ENCODE peak calls at places on chromosomes 7 and 10, in four cellular contexts. V is sigmoid colon, Z is PC-3, W is ovary. Y is an unnamed sample.

GRCh38 chr10:71398991-71399375 is 2.3 kb downstream of the CDH23 start:
- DNase-seq in V (no peak), Z (no peak), W (no peak), Y (no peak)

GRCh38 chr7:30740417-30741181 is 11.3 kb upstream of the INMT start:
- DNase-seq in V (peak; percentile 83), Z (peak; percentile 80), W (peak; percentile 86), Y (peak; percentile 34)

GRCh38 chr10:85615556-85615955 is 751.0 kb downstream of the GRID1 start:
- DNase-seq in V (no peak), Z (no peak), W (no peak), Y (no peak)

GRCh38 chr10:15461353-15462108 is 90.4 kb upstream of the FAM171A1 start:
- DNase-seq in V (no peak), Z (peak; percentile 65), W (no peak), Y (peak; percentile 68)

GRCh38 chr10:33333260-33334169 is 952 bp downstream of the NRP1 start:
- DNase-seq in V (no peak), Z (peak; percentile 65), W (no peak), Y (peak; percentile 34)

GRCh38 chr7:93862651-93863050 is 27.9 kb downstream of the TFPI2 start:
- DNase-seq in V (no peak), Z (no peak), W (no peak), Y (no peak)

GRCh38 chr10:35913628-35914027 is 271.5 kb upstream of the FZD8 start:
- DNase-seq in V (no peak), Z (peak; percentile 99), W (no peak), Y (peak; percentile 78)

GRCh38 chr10:112763916-112764520 is 186.0 kb upstream of the TCF7L2 start:
- DNase-seq in V (no peak), Z (peak; percentile 86), W (no peak), Y (peak; percentile 97)

GRCh38 chr10:21534611-21535493 is 820 bp downstream of the MLLT10 start:
- DNase-seq in V (peak; percentile 80), Z (peak; percentile 37), W (peak; percentile 72), Y (peak; percentile 56)

GRCh38 chr10:79181680-79182079 is 112.9 kb downstream of the ZMIZ1 start:
- DNase-seq in V (no peak), Z (no peak), W (no peak), Y (no peak)

GRCh38 chr10:79321494-79321882 is 25.8 kb upstream of the PPIF start:
- DNase-seq in V (no peak), Z (no peak), W (no peak), Y (no peak)

GRCh38 chr7:46131916-46132795 is 211.1 kb upstream of the IGFBP3 start:
- DNase-seq in V (no peak), Z (no peak), W (no peak), Y (no peak)

GRCh38 chr10:35640951-35641429 is 1.1 kb downstream of the FZD8 start:
- DNase-seq in V (peak; percentile 82), Z (peak; percentile 97), W (peak; percentile 66), Y (peak; percentile 87)

GRCh38 chr10:17784701-17785100 is 24.4 kb upstream of the MRC1 start:
- DNase-seq in V (no peak), Z (peak; percentile 46), W (no peak), Y (peak; percentile 78)

GRCh38 chr10:31701546-31701945 is 227.1 kb downstream of the ARHGAP12 start:
- DNase-seq in V (no peak), Z (no peak), W (no peak), Y (no peak)

GRCh38 chr10:69943292-69943820 is 109.3 kb upstream of the MACROH2A2 start:
- DNase-seq in V (no peak), Z (no peak), W (no peak), Y (no peak)

GRCh38 chr7:120052884-120053382 is 220.0 kb upstream of the KCND2 start:
- DNase-seq in V (peak; percentile 77), Z (peak; percentile 63), W (peak; percentile 62), Y (peak; percentile 93)

GRCh38 chr10:133179651-133180050 is 19.6 kb downstream of the KNDC1 start:
- DNase-seq in V (no peak), Z (no peak), W (peak; percentile 14), Y (no peak)

GRCh38 chr10:15809450-15809849 is 50.9 kb downstream of the MINDY3 start:
- DNase-seq in V (no peak), Z (no peak), W (no peak), Y (no peak)

GRCh38 chr7:68235937-68236336 is 1239.3 kb downstream of the TYW1 start:
- DNase-seq in V (no peak), Z (no peak), W (no peak), Y (peak; percentile 44)

GRCh38 chr7:435518-436366 is 83.9 kb downstream of the PDGFA start:
- DNase-seq in V (peak; percentile 81), Z (peak; percentile 82), W (no peak), Y (no peak)

GRCh38 chr10:116026315-116026714 is 246.7 kb downstream of the GFRA1 start:
- DNase-seq in V (no peak), Z (no peak), W (no peak), Y (no peak)

GRCh38 chr7:112779667-112780066 is 10.5 kb downstream of the TMEM168 start:
- DNase-seq in V (no peak), Z (peak; percentile 35), W (no peak), Y (no peak)

GRCh38 chr10:132670546-132670945 is 115.4 kb downstream of the NKX6-2 start:
- DNase-seq in V (no peak), Z (no peak), W (no peak), Y (no peak)

GRCh38 chr7:20793686-20794394 is 7.2 kb upstream of the SP8 start:
- DNase-seq in V (no peak), Z (no peak), W (no peak), Y (no peak)

GRCh38 chr10:21069278-21069677 is 172.2 kb upstream of the NEBL start:
- DNase-seq in V (no peak), Z (no peak), W (no peak), Y (no peak)

GRCh38 chr7:40747856-40748255 is 613.1 kb downstream of the SUGCT start:
- DNase-seq in V (no peak), Z (peak; percentile 68), W (no peak), Y (no peak)

GRCh38 chr7:10579561-10579960 is 394.1 kb upstream of the PHF14 start:
- DNase-seq in V (no peak), Z (no peak), W (no peak), Y (no peak)

GRCh38 chr10:34139559-34139958 is 675.5 kb downstream of the PARD3 start:
- DNase-seq in V (no peak), Z (peak; percentile 42), W (no peak), Y (peak; percentile 33)

GRCh38 chr7:120742370-120742769 is 115.6 kb downstream of the TSPAN12 start:
- DNase-seq in V (no peak), Z (no peak), W (no peak), Y (no peak)

GRCh38 chr7:101160917-101161316 is 4.5 kb downstream of the VGF start:
- DNase-seq in V (no peak), Z (no peak), W (no peak), Y (no peak)

GRCh38 chr7:101159696-101160674 is 5.4 kb downstream of the VGF start:
- DNase-seq in V (no peak), Z (peak; percentile 79), W (no peak), Y (no peak)

GRCh38 chr7:101163281-101164070 is 1.9 kb downstream of the VGF start:
- DNase-seq in V (no peak), Z (peak; percentile 47), W (peak; percentile 47), Y (no peak)

GRCh38 chr7:101162551-101163280 is 2.7 kb downstream of the VGF start:
- DNase-seq in V (no peak), Z (peak; percentile 56), W (peak; percentile 61), Y (peak; percentile 51)

GRCh38 chr7:101161692-101162461 is 3.5 kb downstream of the VGF start:
- DNase-seq in V (no peak), Z (peak; percentile 42), W (no peak), Y (no peak)
- H3K27ac ChIP-seq in V (no peak overlapping the region), Z (peak overlapping the region; percentile 58), W (no peak overlapping the region), Y (no peak overlapping the region)

DNA sequence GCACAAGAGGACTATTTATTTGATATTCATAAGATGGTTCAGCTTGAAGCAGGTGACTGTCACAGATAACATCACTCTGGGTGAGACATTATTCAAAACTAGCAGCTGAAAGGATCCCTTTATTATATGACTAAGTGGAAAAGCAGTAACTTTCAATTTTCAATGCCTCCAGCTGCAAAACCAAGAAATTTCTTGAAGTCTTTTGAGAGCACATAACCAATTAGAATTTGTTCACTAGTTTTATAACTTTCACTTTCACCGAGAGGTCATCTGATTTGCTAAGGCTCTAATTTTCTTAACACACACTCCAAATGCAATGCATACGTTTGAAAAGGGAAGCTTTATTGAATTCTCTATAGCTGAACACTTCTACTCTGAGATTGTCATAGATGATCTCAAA is 88.6 kb upstream of the KLF14 start:
- DNase-seq in V (no peak), Z (no peak), W (no peak), Y (peak; percentile 60)
- H3K4me3 ChIP-seq in V (no peak overlapping the region), Z (no peak overlapping the region), W (no peak overlapping the region), Y (no peak overlapping the region)

DNA sequence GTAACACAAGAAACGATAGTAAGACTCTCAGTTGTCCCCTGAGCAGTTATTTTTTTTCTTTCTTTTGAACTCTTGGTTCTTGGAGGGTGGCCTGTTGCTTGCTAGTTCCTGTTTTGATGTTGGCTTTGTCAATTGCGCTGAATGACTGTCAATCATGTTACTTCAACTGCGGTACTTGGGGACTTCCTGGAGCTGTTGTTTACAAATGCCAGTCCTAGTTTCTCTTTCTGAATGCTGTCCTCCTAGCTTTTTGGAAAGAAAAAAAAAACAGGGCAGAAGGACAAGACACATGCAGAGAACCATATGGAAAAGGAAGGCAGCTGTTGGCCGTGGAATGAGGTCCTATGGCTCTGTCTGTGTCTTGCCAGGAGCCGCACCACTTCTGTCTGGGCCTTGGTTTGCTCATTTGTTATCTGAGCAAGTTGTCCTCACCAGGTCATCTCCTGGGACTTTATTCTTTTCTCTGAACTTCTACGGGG is 7.0 kb upstream of the PDCD4 start:
- DNase-seq in V (no peak), Z (no peak), W (no peak), Y (no peak)
- H3K27ac ChIP-seq in V (peak overlapping the region; percentile 75), Z (peak overlapping the region; percentile 74), W (no peak overlapping the region), Y (no peak overlapping the region)

DNA sequence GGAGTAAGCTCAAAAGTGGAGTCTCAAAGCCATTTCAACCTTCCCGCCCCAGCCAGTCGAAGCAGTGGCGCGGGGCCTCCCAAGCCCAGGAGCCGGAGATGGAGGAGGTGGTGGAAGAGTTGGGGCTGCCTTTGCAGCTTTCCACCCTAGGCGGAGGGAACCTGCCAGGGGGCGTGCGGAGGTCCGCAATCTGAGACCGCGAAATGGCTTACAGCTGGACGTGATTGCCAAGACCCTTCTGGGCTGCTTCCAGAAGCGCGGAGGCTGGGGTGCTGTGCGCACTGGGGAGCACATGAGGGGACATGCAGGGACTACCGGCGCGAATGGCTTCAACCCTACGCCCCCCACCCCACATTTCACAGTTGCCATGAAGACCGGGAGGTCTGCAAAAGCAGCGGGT is 86.2 kb downstream of the PRR15 start:
- DNase-seq in V (no peak), Z (no peak), W (no peak), Y (no peak)
- H3K4me3 ChIP-seq in V (no peak overlapping the region), Z (no peak overlapping the region), W (no peak overlapping the region), Y (no peak overlapping the region)

DNA sequence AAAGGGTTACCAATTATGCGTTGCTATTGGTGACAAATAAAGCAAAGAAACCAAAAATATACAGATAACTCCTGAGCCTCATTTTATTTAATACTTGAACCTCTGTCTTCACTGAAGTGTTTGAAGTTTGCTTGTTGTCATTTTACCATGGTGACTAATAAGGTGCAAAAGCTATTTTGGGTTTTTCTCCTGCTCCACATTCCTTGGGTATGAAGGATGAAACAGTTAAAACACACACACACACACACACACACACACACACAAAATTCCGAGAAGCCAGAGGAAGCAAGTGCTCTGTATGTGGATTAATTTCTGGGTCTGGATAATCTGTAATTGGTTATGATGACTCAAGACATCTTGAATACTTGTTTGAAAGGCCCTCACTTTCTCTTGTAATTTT is 246.4 kb downstream of the COBL start:
- DNase-seq in V (no peak), Z (peak; percentile 51), W (no peak), Y (no peak)
- H3K27ac ChIP-seq in V (peak overlapping the region; percentile 35), Z (peak overlapping the region; percentile 68), W (no peak overlapping the region), Y (no peak overlapping the region)

GRCh38 chr7:116230191-116231005 is 20.1 kb downstream of the TES start:
- DNase-seq in V (no peak), Z (no peak), W (no peak), Y (no peak)
- H3K4me3 ChIP-seq in V (no peak overlapping the region), Z (no peak overlapping the region), W (no peak overlapping the region), Y (no peak overlapping the region)